ENCODE peak calls at places on chromosomes 11 and 22, in six cellular contexts. T, K, Q, N, S and Z are unnamed samples.
A peak's percentile ranks its signal among the peaks of the same experiment; 100 is the strongest.

GRCh38 chr22:19086417-19086816 is 35.8 kb downstream of the DGCR2 start:
- DNase-seq in T (no peak), K (no peak), Q (no peak), N (no peak), S (no peak), Z (no peak)

GRCh38 chr22:42754658-42755057 is 34.0 kb upstream of the A4GALT start:
- DNase-seq in T (peak; percentile 71), K (peak; percentile 80), Q (peak; percentile 92), N (peak; percentile 85), S (peak; percentile 88), Z (no peak)

GRCh38 chr11:65134240-65134951 is at the start of gene SYVN1:
- DNase-seq in T (peak; percentile 94), K (peak; percentile 91), Q (peak; percentile 85), N (peak; percentile 86), S (peak; percentile 77), Z (peak; percentile 38)

GRCh38 chr22:17770180-17771077 is 3.8 kb downstream of the BID start:
- DNase-seq in T (no peak), K (no peak), Q (no peak), N (no peak), S (no peak), Z (no peak)

GRCh38 chr11:27468209-27468608 is 4.4 kb downstream of the LGR4 start:
- DNase-seq in T (no peak), K (peak; percentile 96), Q (peak; percentile 53), N (peak; percentile 93), S (peak; percentile 67), Z (no peak)

GRCh38 chr11:117232911-117233409 is 489 bp downstream of the RNF214 start:
- DNase-seq in T (peak; percentile 50), K (no peak), Q (no peak), N (no peak), S (no peak), Z (no peak)

GRCh38 chr11:62922653-62923371 is 1.6 kb upstream of the CHRM1 start:
- DNase-seq in T (no peak), K (no peak), Q (no peak), N (peak; percentile 14), S (peak; percentile 30), Z (no peak)

GRCh38 chr22:20425821-20426615 is 11.6 kb downstream of the SCARF2 start:
- DNase-seq in T (no peak), K (no peak), Q (no peak), N (no peak), S (no peak), Z (no peak)

GRCh38 chr11:14972581-14973490 is 685 bp upstream of the CALCA start:
- DNase-seq in T (no peak), K (no peak), Q (no peak), N (no peak), S (no peak), Z (no peak)

GRCh38 chr11:59582006-59582405 is 33.6 kb downstream of the OSBP start:
- DNase-seq in T (no peak), K (no peak), Q (no peak), N (no peak), S (no peak), Z (no peak)

GRCh38 chr11:7020183-7020917 is at the start of the genes NLRP14 and ZNF214:
- DNase-seq in T (peak; percentile 93), K (peak; percentile 96), Q (peak; percentile 89), N (peak; percentile 94), S (peak; percentile 90), Z (peak; percentile 78)

GRCh38 chr11:77353131-77353530 is 51.6 kb upstream of the GDPD4 start:
- DNase-seq in T (no peak), K (no peak), Q (no peak), N (no peak), S (no peak), Z (no peak)

GRCh38 chr11:18836415-18836814 is 44.8 kb upstream of the PTPN5 start:
- DNase-seq in T (no peak), K (no peak), Q (no peak), N (peak; percentile 14), S (no peak), Z (no peak)

GRCh38 chr11:61028135-61028729 is 56.8 kb downstream of the CD6 start:
- DNase-seq in T (no peak), K (no peak), Q (no peak), N (no peak), S (no peak), Z (no peak)

GRCh38 chr22:50548046-50548912 is 2.6 kb downstream of the KLHDC7B start:
- DNase-seq in T (peak; percentile 67), K (peak; percentile 17), Q (no peak), N (no peak), S (no peak), Z (no peak)

GRCh38 chr11:130580372-130580771 is 131.9 kb downstream of the ADAMTS15 start:
- DNase-seq in T (no peak), K (peak; percentile 82), Q (peak; percentile 84), N (peak; percentile 91), S (peak; percentile 85), Z (peak; percentile 67)

GRCh38 chr11:134541355-134541754 is 129.3 kb upstream of the B3GAT1 start:
- DNase-seq in T (no peak), K (no peak), Q (no peak), N (no peak), S (no peak), Z (no peak)

GRCh38 chr22:37544955-37545702 is 15.2 kb upstream of the CDC42EP1 start:
- DNase-seq in T (peak; percentile 82), K (peak; percentile 83), Q (peak; percentile 58), N (peak; percentile 79), S (peak; percentile 66), Z (no peak)
- H3K4me3 ChIP-seq in T (no peak overlapping the region), K (peak overlapping the region; percentile 11), Q (no peak overlapping the region), N (peak overlapping the region; percentile 39), S (peak overlapping the region; percentile 17), Z (peak overlapping the region; percentile 36)

GRCh38 chr22:38843716-38844660 is at the start of gene NPTXR:
- DNase-seq in T (peak; percentile 52), K (peak; percentile 45), Q (peak; percentile 31), N (peak; percentile 45), S (no peak), Z (no peak)
- TF ChIP-seq CTCF in T (no peak), K (no peak), Q (no peak), N (no peak), S (no peak), Z (no peak)

GRCh38 chr11:105035262-105035620 is 297 bp upstream of the CASP1 start:
- DNase-seq in T (no peak), K (no peak), Q (no peak), N (no peak), S (no peak), Z (no peak)
- H3K4me3 ChIP-seq in T (peak overlapping the region; percentile 56), K (no peak overlapping the region), Q (no peak overlapping the region), N (peak overlapping the region; percentile 54), S (no peak overlapping the region), Z (peak overlapping the region; percentile 31)

DNA sequence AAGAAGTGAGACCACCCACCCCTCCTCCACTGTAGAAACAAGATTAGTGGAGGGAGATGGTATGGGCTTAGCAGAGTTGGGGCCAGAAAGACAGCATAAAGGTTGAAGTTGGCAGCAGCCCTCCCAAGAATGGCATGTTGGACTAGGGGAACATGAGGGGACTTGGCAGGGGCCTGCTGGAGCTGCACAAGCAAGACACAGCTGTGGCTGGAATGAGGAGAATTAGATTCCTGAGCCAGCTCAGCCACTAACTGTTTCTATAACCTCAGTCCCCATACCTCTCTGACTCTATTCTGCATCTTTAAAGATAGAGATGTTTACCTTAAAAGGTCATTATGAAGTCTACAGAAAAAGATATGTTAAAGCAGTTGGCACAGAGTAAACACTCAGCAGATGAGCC is 13.2 kb downstream of the MAP6 start:
- DNase-seq in T (no peak), K (no peak), Q (peak; percentile 55), N (no peak), S (no peak), Z (no peak)
- TF ChIP-seq CTCF in T (no peak), K (no peak), Q (no peak), N (no peak), S (no peak), Z (no peak)

GRCh38 chr11:10454902-10455631 is at the start of gene AMPD3:
- DNase-seq in T (no peak), K (peak; percentile 69), Q (peak; percentile 99), N (peak; percentile 86), S (peak; percentile 99), Z (peak; percentile 78)
- H3K4me3 ChIP-seq in T (peak within 1 kb of the TSS; percentile 20), K (peak within 1 kb of the TSS; percentile 4), Q (peak within 1 kb of the TSS; percentile 49), N (peak within 1 kb of the TSS; percentile 38), S (peak within 1 kb of the TSS; percentile 58), Z (peak within 1 kb of the TSS; percentile 42)